ENCODE peak calls at places on chromosomes 13 and 19, in nine cellular contexts. F, B, G, P, I, M, D, K and V are unnamed samples.

GRCh38 chr19:51564791-51565190 is 6.3 kb upstream of the ZNF175 start:
- DNase-seq in G (no peak), P (no peak), B (no peak), K (no peak), D (no peak), I (no peak), F (no peak), M (no peak), V (no peak)

GRCh38 chr19:33248104-33248503 is 22.5 kb upstream of the SLC7A10 start:
- DNase-seq in P (no peak), G (no peak), B (no peak), I (no peak), K (no peak), M (no peak), D (no peak), F (no peak), V (no peak)

GRCh38 chr13:52010890-52011689 is at the start of gene ATP7B:
- DNase-seq in K (peak; percentile 60), P (no peak), F (no peak), I (peak; percentile 12), D (no peak), M (no peak), G (peak; percentile 19), B (no peak), V (no peak)

GRCh38 chr13:28531195-28531955 is 36.4 kb upstream of the FLT1 start:
- DNase-seq in D (no peak), M (no peak), I (peak; percentile 16), G (no peak), P (peak; percentile 45), B (no peak), F (no peak), K (peak; percentile 69), V (peak; percentile 12)

GRCh38 chr19:3042545-3043267 is 13.6 kb upstream of the TLE2 start:
- DNase-seq in F (no peak), G (no peak), D (no peak), I (no peak), K (no peak), M (no peak), B (no peak), P (no peak), V (no peak)

GRCh38 chr13:110444226-110444653 is 117.3 kb downstream of the RAB20 start:
- DNase-seq in P (peak; percentile 45), I (peak; percentile 50), M (no peak), B (no peak), G (no peak), D (no peak), K (no peak), F (no peak), V (peak; percentile 61)

GRCh38 chr19:35379992-35380391 is 9.1 kb downstream of the GPR42 start:
- DNase-seq in M (no peak), B (no peak), K (no peak), I (no peak), D (no peak), F (no peak), G (no peak), P (no peak), V (no peak)

GRCh38 chr13:72651196-72651595 is 76.2 kb downstream of the MZT1 start:
- DNase-seq in D (no peak), G (no peak), M (no peak), B (no peak), P (peak; percentile 5), I (peak; percentile 15), F (no peak), K (no peak), V (no peak)

GRCh38 chr19:56400485-56400884 is 3.6 kb upstream of the ZNF583 start:
- DNase-seq in F (no peak), P (no peak), K (no peak), M (no peak), B (no peak), D (no peak), G (no peak), I (no peak), V (no peak)

GRCh38 chr13:82206241-82206640 is 1676.0 kb downstream of the SLITRK1 start:
- DNase-seq in F (no peak), B (no peak), G (no peak), D (no peak), I (no peak), M (no peak), K (no peak), P (no peak), V (no peak)

GRCh38 chr13:43792456-43792855 is 5.7 kb upstream of the ENOX1 start:
- DNase-seq in I (peak; percentile 50), P (peak; percentile 69), M (no peak), B (no peak), G (no peak), F (no peak), D (no peak), K (no peak), V (peak; percentile 83)

GRCh38 chr19:58350871-58351557 is 2.3 kb downstream of the A1BG start:
- DNase-seq in M (no peak), K (no peak), F (no peak), P (no peak), B (no peak), I (no peak), D (no peak), G (no peak), V (no peak)

GRCh38 chr19:32406161-32407003 is 812 bp downstream of the DPY19L3 start:
- DNase-seq in K (no peak), B (no peak), F (no peak), D (no peak), I (no peak), G (no peak), M (no peak), P (no peak), V (peak; percentile 24)

GRCh38 chr13:40943073-40943472 is 76.0 kb downstream of the ELF1 start:
- DNase-seq in G (no peak), P (peak; percentile 34), D (no peak), M (no peak), B (no peak), I (no peak), F (no peak), K (no peak), V (peak; percentile 9)

GRCh38 chr19:9370747-9371619 is 8.2 kb downstream of the ZNF177 start:
- DNase-seq in D (no peak), B (no peak), I (no peak), G (no peak), K (no peak), F (no peak), P (no peak), M (no peak), V (no peak)

GRCh38 chr13:51122868-51123267 is 11.8 kb upstream of the C13orf42 start:
- DNase-seq in K (no peak), M (no peak), I (peak; percentile 28), F (no peak), D (no peak), P (no peak), B (no peak), G (no peak), V (no peak)

GRCh38 chr19:28889941-28890645 is 322.9 kb downstream of the UQCRFS1 start:
- DNase-seq in P (no peak), M (no peak), F (no peak), G (no peak), K (no peak), I (no peak), B (no peak), D (no peak), V (peak; percentile 19)

GRCh38 chr13:19860884-19861655 is 2.4 kb downstream of the ZMYM5 start:
- DNase-seq in P (peak; percentile 74), B (no peak), K (no peak), I (peak; percentile 69), M (no peak), G (peak; percentile 20), D (no peak), F (no peak), V (peak; percentile 66)
- H3K4me3 ChIP-seq in P (peak overlapping the region; percentile 71), B (peak overlapping the region; percentile 84), K (no peak overlapping the region), I (peak overlapping the region; percentile 79), M (no peak overlapping the region), G (no peak overlapping the region), D (peak overlapping the region; percentile 15), F (no peak overlapping the region), V (peak overlapping the region; percentile 87)

GRCh38 chr13:80329250-80329649 is 11.7 kb downstream of the SPRY2 start:
- DNase-seq in D (no peak), B (no peak), M (no peak), G (no peak), F (no peak), P (no peak), I (no peak), K (no peak), V (no peak)
- H3K4me3 ChIP-seq in D (no peak overlapping the region), B (no peak overlapping the region), M (no peak overlapping the region), G (no peak overlapping the region), F (no peak overlapping the region), P (no peak overlapping the region), I (no peak overlapping the region), K (no peak overlapping the region), V (no peak overlapping the region)

DNA sequence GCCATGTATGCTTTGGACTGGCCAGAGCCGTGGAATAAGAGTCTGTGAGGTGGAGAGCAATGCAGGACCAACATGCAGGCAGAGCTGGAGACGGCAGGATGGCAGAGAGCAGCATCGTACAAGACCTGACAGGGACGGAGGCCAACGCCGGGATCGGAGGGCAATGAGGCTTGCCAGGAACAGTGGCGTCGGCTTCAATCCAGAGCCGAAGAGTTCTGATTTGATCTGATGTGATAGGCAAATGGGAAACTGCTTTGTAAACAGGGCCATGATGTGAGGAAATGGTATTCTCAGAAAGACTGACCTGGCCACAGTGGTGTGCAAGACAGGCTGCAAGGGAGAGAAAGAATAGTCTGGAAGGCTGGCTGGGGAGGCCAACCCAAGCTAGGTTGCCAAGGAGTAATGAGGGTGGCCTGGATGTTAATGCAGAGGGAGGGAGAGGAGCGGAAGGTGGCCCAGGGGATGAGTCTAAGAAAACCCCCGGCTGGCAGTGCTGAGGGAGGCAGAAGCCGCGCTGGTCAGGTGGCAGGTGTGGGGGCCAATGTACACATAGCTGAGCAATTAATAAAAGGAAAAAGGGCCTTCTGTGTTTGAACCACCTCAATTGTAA is 26.7 kb downstream of the RCBTB2 start:
- DNase-seq in K (no peak), F (no peak), B (no peak), G (no peak), I (no peak), P (no peak), M (no peak), D (no peak), V (no peak)
- H3K4me3 ChIP-seq in K (no peak overlapping the region), F (no peak overlapping the region), B (no peak overlapping the region), G (no peak overlapping the region), I (no peak overlapping the region), P (no peak overlapping the region), M (no peak overlapping the region), D (no peak overlapping the region), V (no peak overlapping the region)

GRCh38 chr19:12885749-12886706 is 973 bp downstream of the KLF1 start:
- DNase-seq in I (peak; percentile 2), B (no peak), G (no peak), P (no peak), D (no peak), F (no peak), K (no peak), M (no peak), V (no peak)

GRCh38 chr19:12884202-12884601 is 2.8 kb downstream of the KLF1 start:
- DNase-seq in B (no peak), K (no peak), M (no peak), G (no peak), P (no peak), I (no peak), D (no peak), F (no peak), V (no peak)

GRCh38 chr19:12884627-12884925 is 2.4 kb downstream of the KLF1 start:
- DNase-seq in D (no peak), M (no peak), P (no peak), B (no peak), K (no peak), G (no peak), F (no peak), I (no peak), V (no peak)

GRCh38 chr19:12884926-12885748 is 1.9 kb downstream of the KLF1 start:
- DNase-seq in I (peak; percentile 43), K (no peak), P (peak; percentile 60), G (peak; percentile 92), B (no peak), D (no peak), M (peak; percentile 90), F (peak; percentile 79), V (peak; percentile 22)

GRCh38 chr19:12886943-12887747 is at the start of gene KLF1:
- DNase-seq in B (no peak), D (no peak), M (no peak), K (no peak), P (no peak), F (no peak), G (no peak), I (no peak), V (no peak)
- H3K4me3 ChIP-seq in B (no peak within 1 kb of the TSS), D (no peak within 1 kb of the TSS), M (no peak within 1 kb of the TSS), K (no peak within 1 kb of the TSS), P (no peak within 1 kb of the TSS), F (peak within 1 kb of the TSS; percentile 90), G (no peak within 1 kb of the TSS), I (no peak within 1 kb of the TSS), V (no peak within 1 kb of the TSS)